ENCODE peak calls at places on chromosomes 5 and 9, in ten cellular contexts. L is ecto neural progenitor cell; H is OCI-M1; A is Ammon's horn; C is NCI-H1417; S is CD8-positive, alpha-beta T cell; D is AG20443; W is GM12891; N is stimulated activated CD8-positive, alpha-beta memory T cell treated with anti-CD3 and anti-CD28 coated beads, Interleukin-15, amount 100 ng/mL, for 1 hour; I is EL. B is an unnamed sample.

GRCh38 chr9:93673844-93674334 is 97.5 kb downstream of the PHF2 start:
- DNase-seq in L (peak), H (no peak), A (no peak), C (no peak), S (no peak), D (no peak), W (no peak), N (no peak), I (no peak), B (no peak)

GRCh38 chr9:76759726-76760125 is 4.5 kb upstream of the PCA3 start:
- DNase-seq in L (no peak), H (no peak), A (no peak), C (peak), S (no peak), D (no peak), W (no peak), N (no peak), I (no peak), B (no peak)

GRCh38 chr9:32603914-32604852 is 31.2 kb upstream of the NDUFB6 start:
- DNase-seq in L (no peak), H (no peak), A (no peak), C (no peak), S (no peak), D (no peak), W (no peak), N (no peak), I (no peak), B (no peak)

GRCh38 chr5:43294226-43294625 is 19.0 kb downstream of the HMGCS1 start:
- DNase-seq in L (no peak), H (no peak), A (no peak), C (no peak), S (no peak), D (peak), W (no peak), N (no peak), I (peak), B (no peak)

GRCh38 chr9:83238871-83239624 is 176.1 kb upstream of the RASEF start:
- DNase-seq in L (no peak), H (peak), A (no peak), C (peak), S (no peak), D (no peak), W (no peak), N (no peak), I (no peak), B (no peak)

GRCh38 chr5:88719434-88719833 is 163.6 kb downstream of the MEF2C start:
- DNase-seq in L (no peak), H (no peak), A (no peak), C (no peak), S (no peak), D (no peak), W (no peak), N (no peak), I (no peak), B (no peak)

GRCh38 chr9:89060790-89061189 is 69.5 kb downstream of the S1PR3 start:
- DNase-seq in L (no peak), H (no peak), A (no peak), C (no peak), S (no peak), D (no peak), W (no peak), N (no peak), I (no peak), B (no peak)

GRCh38 chr9:78860806-78861475 is 564.0 kb downstream of the PSAT1 start:
- DNase-seq in L (no peak), H (no peak), A (no peak), C (no peak), S (no peak), D (peak), W (no peak), N (no peak), I (peak), B (no peak)

GRCh38 chr9:84325347-84325982 is 15.1 kb downstream of the SLC28A3 start:
- DNase-seq in L (no peak), H (no peak), A (no peak), C (no peak), S (no peak), D (no peak), W (no peak), N (no peak), I (peak), B (no peak)

GRCh38 chr9:34362614-34363013 is 14.1 kb downstream of the MYORG start:
- DNase-seq in L (peak), H (no peak), A (no peak), C (no peak), S (no peak), D (no peak), W (no peak), N (no peak), I (no peak), B (no peak)

GRCh38 chr9:26086396-26086795 is 408.2 kb upstream of the TUSC1 start:
- DNase-seq in L (no peak), H (no peak), A (no peak), C (no peak), S (no peak), D (no peak), W (no peak), N (no peak), I (no peak), B (no peak)

GRCh38 chr5:103375356-103375755 is 116.8 kb downstream of the MACIR start:
- DNase-seq in L (no peak), H (peak), A (no peak), C (no peak), S (no peak), D (no peak), W (no peak), N (no peak), I (peak), B (peak)